ENCODE peak calls at places on chromosomes 11 and 22, in nine cellular contexts. S is GM23338, J is left ventricle myocardium inferior, X is fibroblast of lung, P is IMR-90, W is prostate gland, M is PC-9, E is kidney, U is cardiac muscle cell. T is an unnamed sample. For H3K36me3 and H3K4me1, the result is how much of the 10 kb centered on the place peaks cover.

GRCh38 chr22:25900880-25901279 is 158.9 kb downstream of the MYO18B start:
- DNase-seq in S (peak), J (no peak), X (no peak), P (no peak), W (no peak), M (no peak), E (no peak), U (no peak), T (no peak)

GRCh38 chr22:27113211-27114030 is 456.0 kb downstream of the MIAT start:
- DNase-seq in S (no peak), J (peak), X (peak), P (peak), W (peak), M (peak), E (no peak), U (peak), T (no peak)

GRCh38 chr22:44406581-44407403 is 91.2 kb downstream of the RTL6 start:
- DNase-seq in S (peak), J (no peak), X (no peak), P (peak), W (no peak), M (no peak), E (peak), U (no peak), T (no peak)

GRCh38 chr11:64226507-64227051 is 505 bp downstream of the NUDT22 start:
- DNase-seq in S (peak), J (peak), X (no peak), P (no peak), W (no peak), M (peak), E (peak), U (no peak), T (peak)

GRCh38 chr11:64723117-64723906 is at the start of gene NRXN2:
- DNase-seq in S (peak), J (peak), X (peak), P (peak), W (peak), M (peak), E (peak), U (peak), T (peak)

GRCh38 chr11:1150769-1151365 is 6.9 kb upstream of the MUC5AC start:
- DNase-seq in S (no peak), J (peak), X (peak), P (peak), W (no peak), M (peak), E (no peak), U (peak), T (peak)

GRCh38 chr11:111698852-111699559 is 67.2 kb downstream of the PPP2R1B start:
- DNase-seq in S (no peak), J (no peak), X (peak), P (peak), W (no peak), M (no peak), E (no peak), U (no peak), T (no peak)

GRCh38 chr11:134742228-134742612 is 330.2 kb upstream of the B3GAT1 start:
- DNase-seq in S (no peak), J (no peak), X (peak), P (peak), W (no peak), M (no peak), E (no peak), U (peak), T (no peak)

GRCh38 chr22:32020117-32020516 is 22.9 kb upstream of the SLC5A1 start:
- DNase-seq in S (no peak), J (no peak), X (peak), P (peak), W (no peak), M (peak), E (no peak), U (peak), T (no peak)

GRCh38 chr22:49999063-49999900 is 13.3 kb downstream of the IL17REL start:
- DNase-seq in S (peak), J (no peak), X (no peak), P (no peak), W (no peak), M (no peak), E (peak), U (no peak), T (no peak)

GRCh38 chr22:20450551-20450906 is 12.9 kb upstream of the SCARF2 start:
- DNase-seq in S (no peak), J (no peak), X (no peak), P (no peak), W (peak), M (no peak), E (no peak), U (no peak), T (no peak)

DNA sequence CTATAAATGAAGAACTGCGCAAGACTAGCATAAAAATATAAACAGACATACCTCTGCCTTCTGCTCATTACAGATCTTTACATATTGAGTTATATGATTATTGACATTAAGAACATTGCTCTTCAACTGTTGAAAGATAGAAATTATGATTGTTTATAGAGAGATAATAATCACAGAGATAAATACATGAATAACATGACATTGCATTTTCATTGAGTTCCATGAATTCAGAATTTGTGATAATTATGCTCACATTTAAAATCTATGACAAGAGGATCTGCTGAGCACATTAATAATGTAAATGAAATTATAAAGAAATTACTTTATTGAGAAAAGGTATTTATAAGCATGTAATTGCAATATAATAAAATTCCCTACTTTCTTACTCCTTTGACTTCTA is 24.8 kb downstream of the KIF18A start:
- DNase-seq in S (no peak), J (no peak), X (no peak), P (no peak), W (no peak), M (no peak), E (no peak), U (no peak), T (no peak)
- H3K36me3 ChIP-seq in S (under half), J (under half), X (under half), P (under half), W (under half), M (under half), E (under half), U (under half), T (under half)

GRCh38 chr22:30212363-30212995 is 34.1 kb downstream of the LIF start:
- DNase-seq in S (no peak), J (no peak), X (peak), P (peak), W (peak), M (peak), E (peak), U (peak), T (peak)
- H3K4me1 ChIP-seq in S (under half), J (under half), X (under half), P (under half), W (under half), M (half or more), E (under half), U (under half), T (under half)

GRCh38 chr11:88164806-88165205 is 10.4 kb downstream of the RAB38 start:
- DNase-seq in S (no peak), J (no peak), X (no peak), P (no peak), W (no peak), M (no peak), E (no peak), U (no peak), T (no peak)
- TF ChIP-seq CTCF in S (no peak), J (no peak), X (no peak), P (no peak), W (no peak), M (no peak), E (no peak), U (no peak), T (no peak)

DNA sequence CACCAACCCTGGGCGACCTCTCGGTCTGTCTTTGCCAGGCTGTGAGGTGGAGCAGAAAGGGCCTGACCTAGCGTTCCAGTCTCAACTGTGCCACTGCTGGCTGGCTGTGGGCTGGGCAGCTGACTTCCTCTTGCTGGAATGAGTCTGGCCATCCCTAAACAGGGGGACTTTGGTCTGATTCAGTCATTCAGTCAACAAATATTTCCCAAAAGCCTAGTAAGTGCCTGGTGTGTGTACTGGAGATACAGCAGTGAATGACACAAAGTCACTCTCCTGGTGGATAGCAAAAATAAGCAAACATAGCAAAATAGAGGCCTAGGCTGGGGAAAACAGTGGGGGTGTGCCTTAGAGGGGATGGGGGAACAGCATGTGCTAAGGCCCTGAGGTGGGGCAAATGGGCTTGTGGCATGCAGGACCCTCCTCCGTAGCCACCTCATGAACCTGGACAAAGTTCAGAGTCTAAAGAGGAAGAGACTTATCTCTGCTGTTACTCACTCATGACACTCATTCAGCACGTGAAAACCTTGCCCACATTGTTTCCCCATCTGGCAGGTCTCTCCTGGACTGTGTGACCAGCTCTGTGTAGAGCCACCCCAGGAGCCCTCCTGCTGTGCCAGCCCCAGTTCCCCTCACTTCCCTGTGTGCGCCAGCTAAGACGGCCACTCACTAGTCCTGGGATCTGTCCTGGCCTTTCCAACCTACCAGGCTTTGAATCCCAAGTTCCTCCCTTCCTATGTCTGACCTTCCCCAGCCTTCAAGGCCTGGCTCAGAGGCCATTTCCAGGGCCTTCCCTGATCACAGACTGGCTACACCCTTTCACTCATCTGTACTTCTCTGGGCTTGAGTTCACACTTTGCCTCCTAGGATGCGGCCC is 4.7 kb downstream of the GUCD1 start:
- DNase-seq in S (no peak), J (peak), X (no peak), P (no peak), W (no peak), M (no peak), E (peak), U (peak), T (peak)
- H3K36me3 ChIP-seq in S (under half), J (under half), X (under half), P (under half), W (under half), M (under half), E (under half), U (under half), T (under half)

GRCh38 chr11:10653242-10653641 is 40.3 kb downstream of the IRAG1 start:
- DNase-seq in S (no peak), J (no peak), X (no peak), P (no peak), W (no peak), M (no peak), E (no peak), U (no peak), T (no peak)
- H3K4me1 ChIP-seq in S (under half), J (under half), X (under half), P (under half), W (under half), M (under half), E (under half), U (under half), T (under half)

T was measured in mucosa of descending colon.